ENCODE peak calls at places on chromosomes 7 and 10, in eight cellular contexts. E, L, X, D, P, F, N and C are unnamed samples.
A peak's percentile ranks its signal among the peaks of the same experiment; 100 is the strongest.

GRCh38 chr7:81736088-81736487 is 33.8 kb downstream of the HGF start:
- DNase-seq in E (no peak), L (no peak), X (no peak), D (no peak), P (no peak), F (no peak), N (no peak), C (peak; percentile 81)

GRCh38 chr7:7183833-7184463 is 1.6 kb downstream of the C1GALT1 start:
- DNase-seq in E (no peak), L (peak; percentile 27), X (no peak), D (no peak), P (no peak), F (peak; percentile 67), N (no peak), C (peak; percentile 49)

GRCh38 chr7:98957766-98958165 is 79.4 kb downstream of the TRRAP start:
- DNase-seq in E (no peak), L (no peak), X (no peak), D (no peak), P (no peak), F (no peak), N (peak; percentile 35), C (no peak)

GRCh38 chr7:72336887-72337821 is 75.0 kb downstream of the CALN1 start:
- DNase-seq in E (peak; percentile 51), L (no peak), X (peak; percentile 75), D (no peak), P (no peak), F (no peak), N (no peak), C (no peak)

GRCh38 chr10:44323838-44324237 is 61.1 kb downstream of the CXCL12 start:
- DNase-seq in E (no peak), L (no peak), X (no peak), D (no peak), P (no peak), F (no peak), N (peak; percentile 25), C (no peak)

GRCh38 chr7:18541189-18541870 is 45.8 kb downstream of the HDAC9 start:
- DNase-seq in E (no peak), L (no peak), X (no peak), D (peak; percentile 19), P (peak; percentile 30), F (peak; percentile 55), N (peak; percentile 87), C (peak; percentile 62)

GRCh38 chr7:130276796-130277762 is 10.4 kb downstream of the CPA2 start:
- DNase-seq in E (no peak), L (no peak), X (no peak), D (no peak), P (no peak), F (peak; percentile 66), N (no peak), C (peak; percentile 66)

GRCh38 chr7:44325811-44326241 is 432 bp upstream of the CAMK2B start:
- DNase-seq in E (no peak), L (peak; percentile 35), X (peak; percentile 61), D (no peak), P (no peak), F (no peak), N (no peak), C (peak; percentile 19)

GRCh38 chr7:12584940-12585339 is 14.4 kb downstream of the SCIN start:
- DNase-seq in E (no peak), L (peak; percentile 61), X (no peak), D (no peak), P (peak; percentile 50), F (no peak), N (no peak), C (no peak)

GRCh38 chr10:50326757-50327701 is 75.7 kb upstream of the ASAH2 start:
- DNase-seq in E (no peak), L (no peak), X (no peak), D (peak; percentile 20), P (no peak), F (peak; percentile 95), N (peak; percentile 78), C (peak; percentile 85)

GRCh38 chr10:50322075-50322474 is 70.8 kb upstream of the ASAH2 start:
- DNase-seq in E (no peak), L (no peak), X (no peak), D (no peak), P (no peak), F (peak; percentile 44), N (no peak), C (peak; percentile 63)

GRCh38 chr10:50324680-50325393 is 73.5 kb upstream of the ASAH2 start:
- DNase-seq in E (no peak), L (no peak), X (no peak), D (no peak), P (no peak), F (no peak), N (no peak), C (no peak)

GRCh38 chr10:50331486-50331885 is 80.2 kb upstream of the ASAH2 start:
- DNase-seq in E (no peak), L (no peak), X (no peak), D (no peak), P (no peak), F (no peak), N (no peak), C (no peak)

DNA sequence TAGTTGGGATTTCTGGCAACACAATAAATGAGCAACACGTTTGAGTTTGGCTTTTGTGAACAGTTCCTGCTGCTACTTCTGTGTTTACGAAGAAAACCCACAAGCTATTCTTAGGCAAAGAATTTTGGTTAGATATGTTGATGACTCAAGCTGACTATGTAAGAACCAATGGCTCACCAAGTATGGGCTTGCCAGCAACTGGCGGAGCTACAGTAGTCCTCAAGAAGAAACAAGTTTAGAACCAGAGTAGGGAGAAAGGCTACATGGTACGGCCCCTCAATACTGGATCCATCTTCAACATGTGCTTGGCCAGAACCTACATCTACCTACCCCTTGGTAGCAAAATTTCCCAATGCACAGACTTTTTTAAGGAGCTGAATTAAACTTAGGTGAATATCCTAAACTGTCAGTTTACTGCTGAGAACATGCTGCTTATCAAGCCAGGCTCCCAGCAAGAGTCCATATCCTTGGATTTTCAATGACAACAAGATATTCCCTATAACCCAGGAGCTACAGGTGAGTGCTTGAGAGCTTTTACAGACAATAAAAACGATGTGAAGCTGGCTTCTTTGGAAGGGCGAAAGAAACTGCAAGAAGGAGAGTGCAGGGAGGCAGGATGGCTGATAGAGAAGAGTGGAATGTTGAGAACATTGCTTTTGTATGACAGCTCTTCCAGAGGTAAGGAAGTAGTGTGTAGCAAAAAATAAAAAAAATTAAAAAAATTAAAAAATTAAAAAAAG is 74.3 kb upstream of the ASAH2 start:
- DNase-seq in E (no peak), L (peak; percentile 81), X (peak; percentile 48), D (peak; percentile 68), P (peak; percentile 24), F (peak; percentile 97), N (peak; percentile 91), C (peak; percentile 95)
- H3K4me3 ChIP-seq in E (no peak overlapping the region), L (no peak overlapping the region), X (peak overlapping the region; percentile 8), D (peak overlapping the region; percentile 61), P (no peak overlapping the region), F (peak overlapping the region; percentile 23), N (peak overlapping the region; percentile 39), C (no peak overlapping the region)

GRCh38 chr7:22725585-22725984 is 1.4 kb upstream of the IL6 start:
- DNase-seq in E (no peak), L (peak; percentile 64), X (peak; percentile 67), D (no peak), P (no peak), F (peak; percentile 53), N (no peak), C (peak; percentile 29)

GRCh38 chr7:22728416-22729029 is 1.5 kb downstream of the IL6 start:
- DNase-seq in E (no peak), L (peak; percentile 59), X (peak; percentile 79), D (no peak), P (no peak), F (peak; percentile 87), N (no peak), C (peak; percentile 77)

GRCh38 chr7:22726849-22727792 is at the start of gene IL6:
- DNase-seq in E (peak; percentile 72), L (peak; percentile 46), X (peak; percentile 61), D (peak; percentile 84), P (peak; percentile 52), F (peak; percentile 99), N (peak; percentile 87), C (peak; percentile 98)

GRCh38 chr7:22724861-22725260 is 2.1 kb upstream of the IL6 start:
- DNase-seq in E (no peak), L (no peak), X (no peak), D (no peak), P (no peak), F (no peak), N (no peak), C (peak; percentile 17)

GRCh38 chr7:22726345-22726848 is 603 bp upstream of the IL6 start:
- DNase-seq in E (no peak), L (peak; percentile 75), X (peak; percentile 90), D (peak; percentile 35), P (peak; percentile 27), F (peak; percentile 92), N (peak; percentile 66), C (peak; percentile 87)
- H3K4me3 ChIP-seq in E (peak overlapping the region; percentile 59), L (no peak overlapping the region), X (peak overlapping the region; percentile 22), D (peak overlapping the region; percentile 60), P (no peak overlapping the region), F (peak overlapping the region; percentile 51), N (peak overlapping the region; percentile 61), C (peak overlapping the region; percentile 35)

DNA sequence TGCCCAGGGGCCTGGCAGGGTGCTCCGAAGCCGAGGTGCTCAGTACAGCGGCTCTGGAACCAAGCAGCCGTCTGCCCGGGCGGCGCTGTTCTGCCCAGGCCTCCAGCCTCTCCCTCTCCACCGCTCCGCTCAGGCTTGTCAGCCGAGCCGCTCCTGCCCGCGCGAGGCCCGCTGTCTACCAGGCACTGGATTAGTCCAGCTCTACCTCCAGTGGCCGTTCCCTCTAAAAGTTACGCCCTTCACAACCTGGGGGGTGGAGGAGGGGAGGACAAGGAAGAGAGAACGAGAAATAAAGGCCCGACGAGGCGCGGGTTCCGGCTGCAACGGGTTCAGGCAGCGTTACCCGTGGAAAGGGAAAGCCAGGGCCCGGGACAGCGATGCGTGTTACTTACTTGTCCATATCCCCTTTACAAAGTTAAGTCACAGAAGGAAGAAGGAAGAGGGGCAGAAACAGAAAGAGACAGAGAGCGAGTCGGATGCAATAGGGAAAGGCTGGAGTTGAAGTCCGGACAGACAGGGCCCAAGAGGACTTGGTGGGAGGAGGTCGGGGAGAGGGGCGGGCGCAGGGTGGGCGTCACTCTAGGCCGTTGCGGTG is 2.9 kb downstream of the SP8 start:
- DNase-seq in E (no peak), L (no peak), X (peak; percentile 63), D (no peak), P (peak; percentile 50), F (no peak), N (no peak), C (peak; percentile 17)
- H3K4me3 ChIP-seq in E (peak overlapping the region; percentile 50), L (no peak overlapping the region), X (peak overlapping the region; percentile 63), D (peak overlapping the region; percentile 60), P (no peak overlapping the region), F (no peak overlapping the region), N (peak overlapping the region; percentile 57), C (no peak overlapping the region)

GRCh38 chr7:70726294-70726693 is 405.6 kb upstream of the GALNT17 start:
- DNase-seq in E (no peak), L (no peak), X (no peak), D (no peak), P (no peak), F (no peak), N (no peak), C (no peak)
- H3K4me3 ChIP-seq in E (no peak overlapping the region), L (no peak overlapping the region), X (no peak overlapping the region), D (no peak overlapping the region), P (no peak overlapping the region), F (no peak overlapping the region), N (no peak overlapping the region), C (no peak overlapping the region)